ENCODE peak calls at places on chromosome 9, in ten cellular contexts. J, U, L, C, R, B, Q, T, X and K are unnamed samples.

GRCh38 chr9:120860083-120860482 is 16.9 kb downstream of the PHF19 start:
- DNase-seq in J (no peak), U (no peak), L (no peak), C (no peak), R (no peak), B (no peak), Q (no peak), T (no peak), X (no peak), K (no peak)

GRCh38 chr9:84140535-84141101 is 160.0 kb downstream of the RMI1 start:
- DNase-seq in J (no peak), U (no peak), L (no peak), C (peak; percentile 81), R (peak; percentile 18), B (peak; percentile 84), Q (no peak), T (peak; percentile 74), X (no peak), K (no peak)

GRCh38 chr9:125479846-125480615 is 218.4 kb downstream of the GAPVD1 start:
- DNase-seq in J (no peak), U (no peak), L (no peak), C (no peak), R (no peak), B (no peak), Q (no peak), T (no peak), X (no peak), K (no peak)

GRCh38 chr9:134962998-134963364 is 45.3 kb upstream of the FCN1 start:
- DNase-seq in J (no peak), U (no peak), L (no peak), C (peak; percentile 44), R (no peak), B (peak; percentile 32), Q (no peak), T (no peak), X (peak; percentile 43), K (no peak)

GRCh38 chr9:93958121-93958874 is 3.1 kb upstream of the BARX1 start:
- DNase-seq in J (no peak), U (no peak), L (no peak), C (no peak), R (no peak), B (peak; percentile 48), Q (no peak), T (no peak), X (no peak), K (no peak)

GRCh38 chr9:93667006-93667405 is 90.6 kb downstream of the PHF2 start:
- DNase-seq in J (peak; percentile 48), U (no peak), L (peak; percentile 11), C (peak; percentile 75), R (no peak), B (peak; percentile 22), Q (no peak), T (peak; percentile 6), X (peak; percentile 64), K (no peak)

GRCh38 chr9:87792831-87793288 is 66.9 kb downstream of the CTSL start:
- DNase-seq in J (peak; percentile 85), U (no peak), L (peak; percentile 62), C (no peak), R (peak; percentile 43), B (no peak), Q (peak; percentile 19), T (peak; percentile 50), X (peak; percentile 89), K (peak; percentile 43)

GRCh38 chr9:122095010-122095767 is 2.1 kb upstream of the TTLL11 start:
- DNase-seq in J (peak; percentile 84), U (peak; percentile 78), L (no peak), C (no peak), R (peak; percentile 65), B (no peak), Q (no peak), T (peak; percentile 56), X (peak; percentile 54), K (no peak)

GRCh38 chr9:114456929-114457328 is 48.3 kb downstream of the WHRN start:
- DNase-seq in J (no peak), U (no peak), L (no peak), C (no peak), R (no peak), B (no peak), Q (no peak), T (no peak), X (no peak), K (no peak)

GRCh38 chr9:11312976-11313375 is 700.2 kb upstream of the PTPRD start:
- DNase-seq in J (peak; percentile 58), U (no peak), L (no peak), C (no peak), R (no peak), B (no peak), Q (no peak), T (no peak), X (peak; percentile 44), K (no peak)

GRCh38 chr9:35942286-35942685 is 15.7 kb downstream of the OR2S2 start:
- DNase-seq in J (no peak), U (no peak), L (no peak), C (no peak), R (no peak), B (no peak), Q (no peak), T (no peak), X (no peak), K (no peak)

GRCh38 chr9:35939851-35940250 is 18.1 kb downstream of the OR2S2 start:
- DNase-seq in J (no peak), U (no peak), L (no peak), C (no peak), R (no peak), B (no peak), Q (no peak), T (no peak), X (no peak), K (no peak)

GRCh38 chr9:35938474-35939145 is 19.3 kb downstream of the OR2S2 start:
- DNase-seq in J (no peak), U (no peak), L (no peak), C (no peak), R (no peak), B (no peak), Q (no peak), T (no peak), X (no peak), K (no peak)

GRCh38 chr9:35944173-35944572 is 13.8 kb downstream of the OR2S2 start:
- DNase-seq in J (no peak), U (no peak), L (no peak), C (no peak), R (no peak), B (no peak), Q (no peak), T (no peak), X (no peak), K (no peak)

DNA sequence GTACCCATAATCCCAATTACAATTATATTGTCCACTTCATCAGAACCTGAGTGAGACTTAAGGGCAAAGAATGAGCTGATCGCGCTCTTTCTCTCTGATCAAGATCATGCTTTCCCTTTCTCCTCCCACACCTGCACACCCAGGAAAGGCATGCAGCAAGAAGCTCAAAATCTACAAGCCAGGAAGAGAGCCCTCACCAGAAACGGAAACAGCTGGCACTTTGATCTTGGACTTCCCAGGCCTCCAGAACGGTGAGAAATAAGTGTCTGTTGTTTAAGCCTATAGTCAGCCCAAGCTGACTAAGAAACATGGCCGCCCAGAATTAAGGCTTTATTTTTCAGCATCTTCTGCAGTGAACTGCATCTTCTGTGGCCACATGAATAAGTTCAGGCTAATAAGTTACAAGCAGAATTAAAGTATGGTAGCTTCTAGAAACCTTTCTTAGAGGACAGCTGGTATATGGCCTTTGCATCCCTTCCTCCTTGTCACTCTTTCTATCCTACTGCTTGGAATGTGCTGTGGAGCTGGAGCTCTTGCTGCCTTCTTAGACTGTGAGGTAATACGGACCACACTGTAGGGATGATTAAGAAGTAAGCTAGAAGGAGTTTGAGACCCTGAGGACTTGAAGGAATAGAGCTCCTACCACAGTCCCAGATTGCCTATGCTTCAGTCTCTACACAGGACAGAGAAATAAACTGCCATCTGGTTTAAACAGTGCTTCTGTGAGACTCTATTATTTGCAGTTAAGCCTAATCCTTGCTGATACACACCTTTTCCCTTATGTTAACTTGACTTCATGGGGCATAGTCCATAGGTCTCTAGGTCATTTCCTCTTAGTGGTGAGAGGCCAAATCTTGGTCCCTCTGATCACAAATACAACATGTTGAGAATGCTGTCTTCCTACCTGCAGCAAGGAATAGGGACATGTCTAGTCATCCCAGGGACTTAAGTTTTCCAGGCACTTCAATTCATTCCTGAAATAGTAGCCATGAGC is 17.2 kb downstream of the OR2S2 start:
- DNase-seq in J (no peak), U (no peak), L (no peak), C (no peak), R (no peak), B (no peak), Q (no peak), T (no peak), X (no peak), K (no peak)
- H3K27ac ChIP-seq in J (no peak overlapping the region), U (no peak overlapping the region), L (peak overlapping the region; percentile 2), C (peak overlapping the region; percentile 52), R (no peak overlapping the region), B (peak overlapping the region; percentile 64), Q (no peak overlapping the region), T (peak overlapping the region; percentile 40), X (peak overlapping the region; percentile 14), K (no peak overlapping the region)

DNA sequence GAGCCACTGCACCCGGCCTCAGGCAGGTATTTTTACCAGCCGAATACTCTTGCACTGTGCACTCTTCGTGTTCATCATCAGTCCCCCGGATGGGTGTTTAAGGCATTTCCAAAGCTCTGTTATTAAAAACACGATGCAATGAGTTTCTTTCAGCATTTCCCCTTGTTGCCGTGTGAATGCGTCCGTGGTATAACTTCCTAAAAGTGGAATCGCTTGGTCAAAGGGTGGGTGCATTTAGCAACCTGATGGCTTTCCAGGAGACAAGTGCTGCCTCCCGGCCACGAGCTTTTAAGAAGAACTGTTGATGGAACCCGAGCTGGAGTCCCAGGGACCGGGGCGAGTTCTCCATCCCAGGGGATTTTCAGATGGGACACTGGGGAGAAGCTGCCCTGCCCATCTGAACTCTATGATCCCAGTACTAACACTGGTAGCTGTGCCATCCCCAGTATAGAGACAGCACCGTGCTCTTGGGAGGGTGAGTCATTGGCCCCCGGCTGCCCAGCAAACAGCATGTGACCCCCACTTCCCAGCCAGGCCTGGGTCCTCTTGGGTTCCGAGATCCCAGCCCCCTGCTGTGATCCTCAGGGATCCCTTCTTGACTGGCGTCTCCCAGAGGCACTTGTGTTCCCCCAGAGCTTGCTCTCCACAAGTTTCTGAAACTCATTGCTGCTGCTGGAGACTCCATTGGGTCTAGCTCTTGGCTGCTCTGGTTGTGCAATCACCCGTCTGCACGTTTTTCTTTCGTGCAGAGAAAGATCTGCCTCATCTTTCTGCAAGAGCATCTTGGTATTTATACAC is 169.5 kb upstream of the IER5L start:
- DNase-seq in J (no peak), U (no peak), L (no peak), C (no peak), R (peak; percentile 36), B (no peak), Q (no peak), T (no peak), X (no peak), K (peak; percentile 46)
- H3K4me3 ChIP-seq in J (no peak overlapping the region), U (no peak overlapping the region), L (no peak overlapping the region), C (no peak overlapping the region), R (no peak overlapping the region), B (no peak overlapping the region), Q (no peak overlapping the region), T (no peak overlapping the region), X (no peak overlapping the region), K (no peak overlapping the region)

GRCh38 chr9:137189297-137190295 is 1.1 kb downstream of the SSNA1 start:
- DNase-seq in J (no peak), U (no peak), L (no peak), C (no peak), R (no peak), B (no peak), Q (no peak), T (no peak), X (no peak), K (no peak)
- TF ChIP-seq CTCF in J (no peak), U (no peak), L (no peak), C (no peak), R (no peak), B (no peak), Q (no peak), T (no peak), X (no peak), K (no peak)

GRCh38 chr9:127179633-127180401 is 57.4 kb upstream of the ANGPTL2 start:
- DNase-seq in J (peak; percentile 46), U (no peak), L (no peak), C (peak; percentile 63), R (no peak), B (peak; percentile 46), Q (peak; percentile 17), T (peak; percentile 5), X (peak; percentile 63), K (peak; percentile 14)
- H3K27ac ChIP-seq in J (no peak overlapping the region), U (no peak overlapping the region), L (peak overlapping the region; percentile 44), C (peak overlapping the region; percentile 81), R (no peak overlapping the region), B (no peak overlapping the region), Q (peak overlapping the region; percentile 55), T (no peak overlapping the region), X (peak overlapping the region; percentile 33), K (no peak overlapping the region)